ENCODE peak calls at places on chromosomes 13 and 19, in five cellular contexts. One of them, this sample, is unnamed.

GRCh38 chr13:67877031-67877430 is 646.9 kb upstream of the PCDH9 start:
- DNase-seq in body of pancreas: no peak
- DNase-seq in endothelial cell of umbilical vein: no peak
- DNase-seq in IMR-90: no peak
- DNase-seq in transverse colon: no peak
- DNase-seq in this sample: no peak

GRCh38 chr19:2494447-2495129 is 18.7 kb downstream of the GADD45B start:
- DNase-seq in body of pancreas: peak; percentile 80
- DNase-seq in transverse colon: peak; percentile 82
- DNase-seq in endothelial cell of umbilical vein: peak; percentile 57
- DNase-seq in IMR-90: peak; percentile 79
- DNase-seq in this sample: peak; percentile 63

GRCh38 chr13:33745370-33746324 is 72.3 kb upstream of the RFC3 start:
- DNase-seq in body of pancreas: peak; percentile 23
- DNase-seq in endothelial cell of umbilical vein: no peak
- DNase-seq in IMR-90: no peak
- DNase-seq in transverse colon: peak; percentile 11
- DNase-seq in this sample: no peak

GRCh38 chr19:45215391-45216191 is 29.6 kb downstream of the EXOC3L2 start:
- DNase-seq in endothelial cell of umbilical vein: peak; percentile 60
- DNase-seq in IMR-90: no peak
- DNase-seq in transverse colon: no peak
- DNase-seq in body of pancreas: peak; percentile 58
- DNase-seq in this sample: no peak

GRCh38 chr19:58033741-58034475 is at the start of gene ZSCAN1:
- DNase-seq in IMR-90: peak; percentile 41
- DNase-seq in endothelial cell of umbilical vein: peak; percentile 15
- DNase-seq in transverse colon: peak; percentile 66
- DNase-seq in body of pancreas: peak; percentile 82
- DNase-seq in this sample: peak; percentile 98

GRCh38 chr19:9940778-9941177 is 4.5 kb upstream of the OLFM2 start:
- DNase-seq in endothelial cell of umbilical vein: no peak
- DNase-seq in transverse colon: no peak
- DNase-seq in body of pancreas: no peak
- DNase-seq in IMR-90: peak; percentile 53
- DNase-seq in this sample: no peak

GRCh38 chr19:40921005-40921897 is 39.2 kb upstream of the CYP2A7 start:
- DNase-seq in body of pancreas: peak; percentile 30
- DNase-seq in endothelial cell of umbilical vein: peak; percentile 22
- DNase-seq in IMR-90: no peak
- DNase-seq in transverse colon: peak; percentile 83
- DNase-seq in this sample: no peak

GRCh38 chr13:36839281-36839680 is 20.3 kb downstream of the RFXAP start:
- DNase-seq in transverse colon: no peak
- DNase-seq in body of pancreas: no peak
- DNase-seq in endothelial cell of umbilical vein: no peak
- DNase-seq in IMR-90: no peak
- DNase-seq in this sample: no peak

GRCh38 chr19:8373867-8374813 is 10.2 kb downstream of the ANGPTL4 start:
- DNase-seq in transverse colon: peak; percentile 56
- DNase-seq in endothelial cell of umbilical vein: no peak
- DNase-seq in IMR-90: no peak
- DNase-seq in body of pancreas: peak; percentile 91
- DNase-seq in this sample: no peak

GRCh38 chr13:109977212-109977968 is 191.0 kb upstream of the IRS2 start:
- DNase-seq in transverse colon: no peak
- DNase-seq in endothelial cell of umbilical vein: no peak
- DNase-seq in IMR-90: no peak
- DNase-seq in body of pancreas: no peak
- DNase-seq in this sample: no peak

GRCh38 chr13:101144808-101145419 is 271.4 kb downstream of the NALCN start:
- DNase-seq in IMR-90: peak; percentile 71
- DNase-seq in transverse colon: no peak
- DNase-seq in endothelial cell of umbilical vein: peak; percentile 66
- DNase-seq in body of pancreas: no peak
- DNase-seq in this sample: no peak

GRCh38 chr13:73704587-73704986 is 429.6 kb downstream of the KLF12 start:
- DNase-seq in body of pancreas: no peak
- DNase-seq in endothelial cell of umbilical vein: no peak
- DNase-seq in transverse colon: no peak
- DNase-seq in IMR-90: no peak
- DNase-seq in this sample: no peak

GRCh38 chr13:20182231-20182846 is 10.4 kb downstream of the GJB2 start:
- DNase-seq in endothelial cell of umbilical vein: peak; percentile 68
- DNase-seq in IMR-90: peak; percentile 80
- DNase-seq in body of pancreas: peak; percentile 38
- DNase-seq in transverse colon: no peak
- DNase-seq in this sample: peak; percentile 68

GRCh38 chr13:32695602-32696250 is 109.5 kb downstream of the PDS5B start:
- DNase-seq in body of pancreas: no peak
- DNase-seq in IMR-90: peak; percentile 2
- DNase-seq in endothelial cell of umbilical vein: no peak
- DNase-seq in transverse colon: no peak
- DNase-seq in this sample: no peak

GRCh38 chr19:33690461-33691427 is 69.0 kb downstream of the CHST8 start:
- DNase-seq in endothelial cell of umbilical vein: no peak
- DNase-seq in transverse colon: no peak
- DNase-seq in body of pancreas: no peak
- DNase-seq in IMR-90: no peak
- DNase-seq in this sample: no peak

GRCh38 chr19:31377736-31378135 is 28.5 kb upstream of the TSHZ3 start:
- DNase-seq in body of pancreas: no peak
- DNase-seq in transverse colon: no peak
- DNase-seq in IMR-90: no peak
- DNase-seq in endothelial cell of umbilical vein: no peak
- DNase-seq in this sample: no peak

GRCh38 chr13:66994097-66994496 is 236.0 kb downstream of the PCDH9 start:
- DNase-seq in body of pancreas: peak; percentile 68
- DNase-seq in IMR-90: peak; percentile 52
- DNase-seq in endothelial cell of umbilical vein: peak; percentile 81
- DNase-seq in transverse colon: peak; percentile 15
- DNase-seq in this sample: peak; percentile 68

GRCh38 chr13:27229642-27230041 is 21.7 kb upstream of the RPL21 start:
- DNase-seq in body of pancreas: no peak
- DNase-seq in endothelial cell of umbilical vein: no peak
- DNase-seq in IMR-90: no peak
- DNase-seq in transverse colon: no peak
- DNase-seq in this sample: no peak

GRCh38 chr13:68697551-68697950 is 1410.1 kb upstream of the ATXN8OS start:
- DNase-seq in body of pancreas: no peak
- DNase-seq in endothelial cell of umbilical vein: no peak
- DNase-seq in transverse colon: no peak
- DNase-seq in IMR-90: no peak
- DNase-seq in this sample: peak; percentile 64

GRCh38 chr13:64529874-64530485 is 2700.2 kb downstream of the PCDH9 start:
- DNase-seq in endothelial cell of umbilical vein: no peak
- DNase-seq in body of pancreas: no peak
- DNase-seq in IMR-90: no peak
- DNase-seq in transverse colon: no peak
- DNase-seq in this sample: no peak

GRCh38 chr13:80705371-80706163 is 364.6 kb upstream of the SPRY2 start:
- DNase-seq in endothelial cell of umbilical vein: no peak
- DNase-seq in IMR-90: no peak
- DNase-seq in transverse colon: no peak
- DNase-seq in body of pancreas: no peak
- DNase-seq in this sample: no peak

GRCh38 chr13:87052731-87053130 is 618.4 kb upstream of the SLITRK5 start:
- DNase-seq in endothelial cell of umbilical vein: no peak
- DNase-seq in transverse colon: no peak
- DNase-seq in IMR-90: peak; percentile 54
- DNase-seq in body of pancreas: no peak
- DNase-seq in this sample: no peak

GRCh38 chr13:48728876-48729275 is 75.1 kb downstream of the CYSLTR2 start:
- DNase-seq in IMR-90: no peak
- DNase-seq in transverse colon: no peak
- DNase-seq in body of pancreas: no peak
- DNase-seq in endothelial cell of umbilical vein: no peak
- DNase-seq in this sample: no peak

GRCh38 chr19:4620675-4621074 is 18.6 kb upstream of the TNFAIP8L1 start:
- DNase-seq in IMR-90: no peak
- DNase-seq in endothelial cell of umbilical vein: no peak
- DNase-seq in transverse colon: no peak
- DNase-seq in body of pancreas: no peak
- DNase-seq in this sample: no peak

GRCh38 chr13:105410602-105411001 is 1124.9 kb downstream of the EFNB2 start:
- DNase-seq in body of pancreas: peak; percentile 76
- DNase-seq in IMR-90: peak; percentile 12
- DNase-seq in transverse colon: peak; percentile 21
- DNase-seq in endothelial cell of umbilical vein: peak; percentile 52
- DNase-seq in this sample: peak; percentile 54

DNA sequence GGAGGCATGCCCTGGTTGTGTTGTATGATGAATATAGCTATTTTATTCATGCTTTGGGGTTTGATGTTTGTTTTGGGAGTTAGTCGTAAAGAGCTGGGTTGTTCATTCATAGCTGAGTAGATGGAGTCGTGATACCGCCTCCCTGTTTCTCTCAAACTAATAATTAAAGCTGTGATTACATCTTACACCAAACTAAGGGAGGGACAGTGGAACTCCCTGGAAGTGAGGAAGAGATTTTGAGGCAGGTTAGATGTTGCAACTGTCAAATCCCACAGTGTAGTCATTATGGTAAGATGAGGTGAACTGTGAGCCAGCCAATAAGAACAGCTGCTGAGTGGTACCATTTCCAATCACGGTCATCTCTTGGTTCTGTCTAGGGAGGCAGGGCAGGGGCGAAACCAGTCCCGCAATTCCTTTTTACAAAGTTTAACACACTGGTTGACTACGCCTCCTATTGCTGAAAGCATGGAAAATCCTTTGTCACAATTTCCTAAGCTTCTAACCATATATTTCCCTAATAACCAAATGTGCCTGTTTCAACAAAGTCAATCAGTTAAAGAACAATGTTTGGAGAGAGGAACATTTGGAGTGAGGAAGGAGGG is 207.6 kb upstream of the SERP2 start:
- DNase-seq in endothelial cell of umbilical vein: no peak
- DNase-seq in IMR-90: no peak
- DNase-seq in transverse colon: no peak
- DNase-seq in body of pancreas: no peak
- DNase-seq in this sample: no peak
- TF ChIP-seq CTCF in endothelial cell of umbilical vein: no peak
- TF ChIP-seq CTCF in IMR-90: no peak
- TF ChIP-seq CTCF in transverse colon: no peak
- TF ChIP-seq CTCF in body of pancreas: no peak
- TF ChIP-seq CTCF in this sample: no peak

DNA sequence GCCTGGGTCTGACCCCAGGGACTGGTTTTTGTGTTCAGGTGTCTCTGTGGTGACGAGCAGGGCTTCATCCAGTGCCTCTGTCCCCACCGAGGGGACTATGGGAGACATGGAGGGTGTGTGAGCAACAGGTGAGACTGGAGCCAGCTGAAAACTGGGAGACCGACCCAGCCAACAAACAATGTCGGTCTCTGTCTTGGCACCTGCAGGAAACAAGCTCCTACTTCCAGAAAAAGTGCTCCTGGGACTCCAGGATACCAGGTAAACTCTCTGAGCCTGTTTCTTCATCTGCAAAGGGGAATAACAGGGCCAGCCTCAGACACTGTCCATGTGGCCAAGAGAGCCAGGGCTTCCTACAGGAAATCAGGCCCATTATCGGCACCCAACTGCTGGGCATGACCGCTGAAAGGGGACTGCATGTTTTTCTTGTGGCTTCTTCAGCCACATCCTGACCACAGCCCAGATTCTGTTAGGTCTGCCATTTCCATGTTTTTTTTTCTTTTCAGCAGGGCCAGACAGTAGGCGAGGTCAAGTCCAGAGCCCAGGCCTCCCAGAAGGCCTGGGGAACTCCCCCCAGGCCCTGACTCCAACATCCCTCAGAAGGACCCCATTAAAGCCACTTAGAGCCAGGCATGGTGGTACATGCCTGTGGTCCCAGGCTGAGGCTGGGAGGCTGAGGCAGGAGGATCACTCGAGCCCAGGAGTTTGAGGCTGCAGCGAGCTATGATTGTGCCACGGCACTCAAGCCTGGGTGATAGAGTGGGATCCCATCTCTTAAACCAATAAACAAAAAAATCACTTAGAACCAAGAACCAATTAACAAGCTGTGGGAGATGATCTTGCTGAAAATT is 833 bp upstream of the BST2 start:
- DNase-seq in body of pancreas: no peak
- DNase-seq in IMR-90: no peak
- DNase-seq in transverse colon: peak; percentile 48
- DNase-seq in endothelial cell of umbilical vein: peak; percentile 41
- DNase-seq in this sample: no peak
- H3K4me3 ChIP-seq in body of pancreas: no peak overlapping the region
- H3K4me3 ChIP-seq in IMR-90: no peak overlapping the region
- H3K4me3 ChIP-seq in transverse colon: peak overlapping the region; percentile 28
- H3K4me3 ChIP-seq in endothelial cell of umbilical vein: no peak overlapping the region
- H3K4me3 ChIP-seq in this sample: no peak overlapping the region

GRCh38 chr13:28641600-28641926 is 17.4 kb upstream of the POMP start:
- DNase-seq in body of pancreas: no peak
- DNase-seq in transverse colon: no peak
- DNase-seq in IMR-90: no peak
- DNase-seq in endothelial cell of umbilical vein: no peak
- DNase-seq in this sample: no peak
- H3K27ac ChIP-seq in body of pancreas: no peak overlapping the region
- H3K27ac ChIP-seq in transverse colon: peak overlapping the region; percentile 3
- H3K27ac ChIP-seq in IMR-90: no peak overlapping the region
- H3K27ac ChIP-seq in endothelial cell of umbilical vein: peak overlapping the region; percentile 87
- H3K27ac ChIP-seq in this sample: no peak overlapping the region

GRCh38 chr13:47397739-47398138 is 500.9 kb upstream of the HTR2A start:
- DNase-seq in IMR-90: peak; percentile 80
- DNase-seq in transverse colon: no peak
- DNase-seq in endothelial cell of umbilical vein: no peak
- DNase-seq in body of pancreas: no peak
- DNase-seq in this sample: no peak
- TF ChIP-seq CTCF in IMR-90: peak; percentile 37
- TF ChIP-seq CTCF in transverse colon: no peak
- TF ChIP-seq CTCF in endothelial cell of umbilical vein: no peak
- TF ChIP-seq CTCF in body of pancreas: no peak
- TF ChIP-seq CTCF in this sample: no peak

GRCh38 chr13:103762523-103762922 is 696.3 kb upstream of the SLC10A2 start:
- DNase-seq in body of pancreas: no peak
- DNase-seq in IMR-90: no peak
- DNase-seq in endothelial cell of umbilical vein: no peak
- DNase-seq in transverse colon: no peak
- DNase-seq in this sample: no peak

GRCh38 chr13:103758222-103758621 is 692.0 kb upstream of the SLC10A2 start:
- DNase-seq in IMR-90: no peak
- DNase-seq in endothelial cell of umbilical vein: no peak
- DNase-seq in transverse colon: no peak
- DNase-seq in body of pancreas: no peak
- DNase-seq in this sample: no peak

DNA sequence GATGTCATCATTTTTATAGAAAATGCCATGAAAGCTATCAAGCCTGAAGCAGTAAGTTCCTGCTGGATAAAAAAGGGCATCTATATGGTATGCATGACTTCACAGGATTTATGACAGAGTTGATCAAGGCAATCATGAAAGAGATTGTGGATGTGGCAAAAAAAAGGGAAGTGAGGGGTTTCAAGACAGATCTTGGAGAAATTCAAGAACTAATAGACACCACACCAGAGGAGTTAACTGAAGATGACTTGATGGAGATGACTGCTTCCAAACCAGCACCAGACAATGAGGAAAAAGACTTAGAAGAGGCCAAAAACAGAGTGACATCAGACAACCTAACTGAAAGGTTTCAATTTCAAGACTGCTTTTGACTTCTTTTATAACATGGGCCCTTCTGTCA is 691.1 kb upstream of the SLC10A2 start:
- DNase-seq in IMR-90: no peak
- DNase-seq in transverse colon: no peak
- DNase-seq in endothelial cell of umbilical vein: no peak
- DNase-seq in body of pancreas: no peak
- DNase-seq in this sample: no peak
- H3K4me3 ChIP-seq in IMR-90: no peak overlapping the region
- H3K4me3 ChIP-seq in transverse colon: no peak overlapping the region
- H3K4me3 ChIP-seq in endothelial cell of umbilical vein: no peak overlapping the region
- H3K4me3 ChIP-seq in body of pancreas: no peak overlapping the region
- H3K4me3 ChIP-seq in this sample: no peak overlapping the region